ENCODE peak calls at places on chromosomes 13 and 19, in four cellular contexts. C, Z, Q and F are unnamed samples.

GRCh38 chr13:113298001-113298945 is 1.2 kb downstream of the LAMP1 start:
- DNase-seq in C (no peak), Q (no peak), Z (no peak), F (peak)

GRCh38 chr13:101917833-101918755 is 465.6 kb downstream of the ITGBL1 start:
- DNase-seq in Q (no peak), Z (no peak), C (no peak), F (no peak)

GRCh38 chr19:35620001-35620400 is 7.5 kb downstream of the HAUS5 start:
- DNase-seq in Q (no peak), Z (no peak), C (no peak), F (no peak)

GRCh38 chr19:34288381-34288780 is 34.0 kb downstream of the GARRE1 start:
- DNase-seq in Z (no peak), C (no peak), Q (no peak), F (no peak)

GRCh38 chr19:18290250-18291018 is 9.0 kb upstream of the JUND start:
- DNase-seq in Z (no peak), Q (no peak), C (no peak), F (no peak)

GRCh38 chr19:44050740-44051653 is 839 bp upstream of the ZNF223 start:
- DNase-seq in C (no peak), Z (no peak), Q (no peak), F (no peak)

GRCh38 chr19:47487551-47488515 is 3.8 kb upstream of the KPTN start:
- DNase-seq in Q (no peak), Z (no peak), C (peak), F (no peak)

GRCh38 chr13:111914241-111915103 is 152.5 kb upstream of the SOX1 start:
- DNase-seq in Z (no peak), Q (no peak), C (no peak), F (no peak)

GRCh38 chr13:99686157-99686572 is 184.9 kb downstream of the TM9SF2 start:
- DNase-seq in Z (no peak), C (peak), Q (no peak), F (peak)

GRCh38 chr19:29858000-29858596 is 46.3 kb downstream of the CCNE1 start:
- DNase-seq in C (no peak), Z (no peak), Q (peak), F (peak)

GRCh38 chr13:65613004-65613403 is 1617.1 kb downstream of the PCDH9 start:
- DNase-seq in Q (no peak), C (no peak), Z (no peak), F (no peak)

GRCh38 chr13:80524447-80525215 is 183.7 kb upstream of the SPRY2 start:
- DNase-seq in Q (no peak), Z (no peak), C (no peak), F (no peak)

GRCh38 chr13:73849292-73849691 is 284.9 kb downstream of the KLF12 start:
- DNase-seq in Q (peak), C (no peak), Z (no peak), F (no peak)

GRCh38 chr19:55212447-55212846 is 3.1 kb upstream of the PTPRH start:
- DNase-seq in C (no peak), Z (no peak), Q (peak), F (no peak)

GRCh38 chr13:48644141-48644540 is 9.6 kb upstream of the CYSLTR2 start:
- DNase-seq in C (no peak), Z (no peak), Q (no peak), F (no peak)

GRCh38 chr19:53131085-53131484 is 1.6 kb downstream of the ZNF415 start:
- DNase-seq in Q (no peak), Z (no peak), C (no peak), F (no peak)
- H3K4me3 ChIP-seq in Q (no peak), Z (no peak), C (peak), F (no peak)

GRCh38 chr19:16136185-16137067 is 7.1 kb upstream of the HSH2D start:
- DNase-seq in Q (no peak), Z (no peak), C (no peak), F (no peak)

GRCh38 chr19:16135410-16136127 is 7.9 kb upstream of the HSH2D start:
- DNase-seq in Q (no peak), Z (no peak), C (no peak), F (no peak)

GRCh38 chr19:16133818-16134217 is 9.7 kb upstream of the HSH2D start:
- DNase-seq in C (no peak), Q (no peak), Z (no peak), F (no peak)

GRCh38 chr19:16131648-16132047 is 11.8 kb upstream of the HSH2D start:
- DNase-seq in Z (no peak), Q (no peak), C (no peak), F (no peak)

GRCh38 chr19:16134510-16134909 is 9.0 kb upstream of the HSH2D start:
- DNase-seq in C (no peak), Q (no peak), Z (no peak), F (no peak)
- H3K27ac ChIP-seq in C (no peak), Q (no peak), Z (no peak), F (peak)

GRCh38 chr19:45059258-45059965 is 16.9 kb downstream of the ZNF296 start:
- DNase-seq in Z (peak), Q (peak), C (peak), F (peak)
- TF ChIP-seq CTCF in Z (peak), Q (peak), C (peak), F (peak)

GRCh38 chr13:109783447-109783814 is 3.0 kb downstream of the IRS2 start:
- DNase-seq in Q (no peak), C (no peak), Z (no peak), F (no peak)
- H3K4me3 ChIP-seq in Q (peak), C (peak), Z (peak), F (no peak)

GRCh38 chr13:37701972-37702371 is 103.4 kb upstream of the POSTN start:
- DNase-seq in Q (peak), C (peak), Z (no peak), F (peak)
- H3K27ac ChIP-seq in Q (no peak), C (no peak), Z (peak), F (no peak)

GRCh38 chr19:17005000-17005399 is 21.6 kb downstream of the CPAMD8 start:
- DNase-seq in C (no peak), Q (no peak), Z (no peak), F (no peak)
- TF ChIP-seq CTCF in C (no peak), Q (no peak), Z (no peak), F (no peak)

DNA sequence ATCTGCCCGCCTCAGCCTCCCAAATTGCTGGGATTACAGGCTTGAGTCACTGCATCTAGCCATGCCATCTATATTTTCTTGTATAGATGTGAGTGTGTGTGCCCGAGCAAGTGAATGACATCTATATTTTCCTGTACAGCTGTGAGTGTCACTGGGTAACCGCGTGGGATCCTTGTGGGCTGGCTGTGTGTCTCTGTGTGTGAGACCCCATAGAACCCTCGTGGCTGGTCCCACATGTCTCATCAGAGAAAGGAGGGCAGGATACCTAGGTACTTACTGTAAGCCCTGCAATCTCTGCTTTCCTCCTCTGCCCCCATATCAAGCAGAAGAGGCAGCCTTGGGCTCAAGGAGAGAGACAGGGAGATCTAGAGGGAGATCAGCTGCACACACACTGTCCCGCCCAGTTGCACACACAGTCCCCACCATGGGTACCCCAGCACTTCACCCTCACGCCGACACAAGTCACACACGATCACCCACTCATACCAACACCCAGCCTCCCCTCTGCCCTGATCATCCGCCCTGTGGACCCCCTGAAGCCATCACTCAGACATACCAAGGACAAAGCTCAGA is 658 bp downstream of the DENND1C start:
- DNase-seq in Q (no peak), C (no peak), Z (no peak), F (no peak)
- H3K4me3 ChIP-seq in Q (no peak), C (peak), Z (no peak), F (no peak)

GRCh38 chr19:4094291-4094690 is 27.6 kb upstream of the ZBTB7A start:
- DNase-seq in Z (no peak), C (peak), Q (no peak), F (no peak)

GRCh38 chr19:4094761-4095487 is 28.2 kb upstream of the ZBTB7A start:
- DNase-seq in C (peak), Z (no peak), Q (no peak), F (no peak)

GRCh38 chr19:4095488-4095844 is 28.5 kb downstream of the MAP2K2 start:
- DNase-seq in Z (no peak), C (peak), Q (no peak), F (no peak)

GRCh38 chr19:4097501-4097900 is 26.4 kb downstream of the MAP2K2 start:
- DNase-seq in Q (no peak), C (peak), Z (peak), F (no peak)

DNA sequence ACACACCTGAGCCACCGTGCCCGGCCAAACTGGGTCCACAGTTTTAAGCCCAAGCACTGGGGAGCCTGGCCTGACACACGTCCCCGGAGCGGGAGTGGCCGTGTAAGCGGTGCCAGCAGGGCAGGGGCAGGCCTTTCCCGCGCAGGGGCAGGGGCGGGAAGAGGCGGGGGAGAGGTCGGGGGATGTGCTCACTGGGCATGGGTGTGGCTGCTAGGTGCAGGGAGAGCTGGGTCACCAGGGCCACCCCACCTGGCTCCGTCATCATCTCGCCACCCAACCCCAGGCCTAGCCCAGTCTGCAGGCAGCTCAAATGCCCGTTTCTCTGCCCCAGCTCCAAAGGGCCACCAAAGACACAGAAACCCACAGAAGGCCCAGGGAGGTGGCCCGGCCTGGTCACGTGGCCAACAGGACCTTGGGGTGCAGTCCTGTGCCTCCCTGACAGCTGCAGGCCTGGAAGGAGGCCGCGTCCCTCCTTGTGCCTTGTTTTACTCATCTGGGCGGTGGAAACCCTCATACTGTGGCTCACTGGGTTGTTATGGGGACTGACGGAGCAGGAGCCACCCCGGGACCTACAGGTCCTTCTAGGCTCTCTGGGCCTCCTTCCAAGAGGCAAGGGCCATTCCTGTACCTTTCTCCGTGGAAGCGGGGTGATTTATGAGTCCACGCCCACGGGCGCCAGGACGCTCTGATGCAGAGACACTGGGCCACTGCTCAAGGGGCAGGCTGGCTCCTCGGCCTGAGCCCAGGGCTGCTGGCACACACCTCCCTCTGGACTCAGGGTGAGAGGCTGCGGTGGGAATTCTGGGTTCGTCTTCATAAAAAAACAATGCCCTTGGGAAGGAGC is 27.7 kb downstream of the MAP2K2 start:
- DNase-seq in Z (no peak), C (peak), Q (no peak), F (no peak)
- H3K27ac ChIP-seq in Z (no peak), C (no peak), Q (no peak), F (no peak)

GRCh38 chr13:87259479-87260083 is 411.6 kb upstream of the SLITRK5 start:
- DNase-seq in Q (no peak), C (no peak), Z (no peak), F (peak)
- TF ChIP-seq CTCF in Q (peak), C (no peak), Z (peak), F (no peak)

GRCh38 chr19:8654591-8655339 is 24.3 kb downstream of the NFILZ start:
- DNase-seq in C (no peak), Z (no peak), Q (peak), F (peak)
- H3K4me3 ChIP-seq in C (no peak), Z (no peak), Q (no peak), F (no peak)